ENCODE peak calls at places on chromosomes 4 and X, in nine cellular contexts. D is amygdala; B is activated CD8-positive, alpha-beta T cell treated with anti-CD3 and anti-CD28 coated beads, Interleukin-2, amount 10 ng/mL, durations not matched to agents 7 days and 5 days; J is fibroblast of pulmonary artery; K is IMR-90; A is ovary; V is EH; F is left kidney; I is T-helper 17 cell. L is an unnamed sample.

GRCh38 chr4:21226637-21227538 is 526.6 kb downstream of the PACRGL start:
- DNase-seq in B (no peak), F (no peak), D (no peak), V (no peak), J (no peak), I (no peak), K (no peak), A (no peak), L (no peak)

GRCh38 chr4:184955636-184956035 is 62.7 kb upstream of the HELT start:
- DNase-seq in I (no peak), D (no peak), F (peak), A (no peak), K (no peak), V (no peak), J (no peak), B (no peak), L (no peak)

GRCh38 chrX:110462957-110463356 is 104.3 kb downstream of the RTL9 start:
- DNase-seq in A (no peak), B (no peak), J (no peak), F (no peak), K (no peak), D (no peak), V (peak), I (no peak), L (peak)

GRCh38 chrX:31199770-31200114 is 127.9 kb upstream of the FTHL17 start:
- DNase-seq in B (no peak), V (no peak), J (no peak), D (no peak), F (no peak), I (no peak), A (no peak), K (no peak), L (no peak)

GRCh38 chr4:131026771-131027170 is 1930.8 kb downstream of the C4orf33 start:
- DNase-seq in B (no peak), J (no peak), D (no peak), F (no peak), I (no peak), K (no peak), A (no peak), V (no peak), L (no peak)

GRCh38 chrX:97021680-97022079 is 138.0 kb downstream of the RPA4 start:
- DNase-seq in D (no peak), A (no peak), K (peak), B (no peak), J (peak), V (peak), I (no peak), F (no peak), L (peak)

GRCh38 chrX:39724544-39724943 is 373.2 kb downstream of the BCOR start:
- DNase-seq in K (no peak), B (peak), D (no peak), J (no peak), I (no peak), A (no peak), F (no peak), V (no peak), L (no peak)

GRCh38 chr4:61425315-61425714 is 225.2 kb downstream of the ADGRL3 start:
- DNase-seq in A (no peak), D (no peak), K (no peak), F (no peak), J (no peak), B (no peak), V (no peak), I (no peak), L (no peak)

L was measured in GM23248.